ENCODE peak calls at places on chromosomes 4 and X, in four cellular contexts. One of them, this sample, is unnamed.

GRCh38 chr4:26204249-26204825 is 116.5 kb upstream of the RBPJ start:
- DNase-seq in fibroblast of mammary gland: no peak
- DNase-seq in BE2C: no peak
- DNase-seq in bronchial epithelial cell: no peak
- DNase-seq in this sample: peak

GRCh38 chr4:85084371-85085170 is 118.1 kb upstream of the WDFY3 start:
- DNase-seq in fibroblast of mammary gland: peak
- DNase-seq in BE2C: peak
- DNase-seq in bronchial epithelial cell: peak
- DNase-seq in this sample: peak

GRCh38 chr4:95095352-95095974 is 337.7 kb downstream of the BMPR1B start:
- DNase-seq in fibroblast of mammary gland: peak
- DNase-seq in BE2C: peak
- DNase-seq in bronchial epithelial cell: peak
- DNase-seq in this sample: no peak

GRCh38 chr4:70356185-70356584 is 4.4 kb upstream of the SMR3A start:
- DNase-seq in fibroblast of mammary gland: no peak
- DNase-seq in BE2C: no peak
- DNase-seq in bronchial epithelial cell: peak
- DNase-seq in this sample: no peak

GRCh38 chr4:2341261-2341841 is 77.1 kb downstream of the ZFYVE28 start:
- DNase-seq in fibroblast of mammary gland: no peak
- DNase-seq in BE2C: peak
- DNase-seq in bronchial epithelial cell: no peak
- DNase-seq in this sample: no peak

GRCh38 chr4:41145571-41146078 is 68.7 kb downstream of the APBB2 start:
- DNase-seq in fibroblast of mammary gland: peak
- DNase-seq in BE2C: no peak
- DNase-seq in bronchial epithelial cell: no peak
- DNase-seq in this sample: no peak

GRCh38 chr4:144868309-144868708 is 222.4 kb downstream of the HHIP start:
- DNase-seq in fibroblast of mammary gland: no peak
- DNase-seq in BE2C: no peak
- DNase-seq in bronchial epithelial cell: no peak
- DNase-seq in this sample: no peak

GRCh38 chrX:143363419-143363818 is 153.9 kb downstream of the SPANXN3 start:
- DNase-seq in fibroblast of mammary gland: no peak
- DNase-seq in BE2C: no peak
- DNase-seq in bronchial epithelial cell: no peak
- DNase-seq in this sample: no peak

GRCh38 chrX:131288738-131289511 is at the start of gene IGSF1:
- DNase-seq in fibroblast of mammary gland: peak
- DNase-seq in BE2C: peak
- DNase-seq in bronchial epithelial cell: no peak
- DNase-seq in this sample: no peak

GRCh38 chr4:148203056-148203898 is 238.9 kb downstream of the NR3C2 start:
- DNase-seq in fibroblast of mammary gland: no peak
- DNase-seq in BE2C: no peak
- DNase-seq in bronchial epithelial cell: no peak
- DNase-seq in this sample: no peak

GRCh38 chrX:57952320-57952678 is 42.0 kb upstream of the ZXDA start:
- DNase-seq in fibroblast of mammary gland: no peak
- DNase-seq in BE2C: no peak
- DNase-seq in bronchial epithelial cell: no peak
- DNase-seq in this sample: no peak

DNA sequence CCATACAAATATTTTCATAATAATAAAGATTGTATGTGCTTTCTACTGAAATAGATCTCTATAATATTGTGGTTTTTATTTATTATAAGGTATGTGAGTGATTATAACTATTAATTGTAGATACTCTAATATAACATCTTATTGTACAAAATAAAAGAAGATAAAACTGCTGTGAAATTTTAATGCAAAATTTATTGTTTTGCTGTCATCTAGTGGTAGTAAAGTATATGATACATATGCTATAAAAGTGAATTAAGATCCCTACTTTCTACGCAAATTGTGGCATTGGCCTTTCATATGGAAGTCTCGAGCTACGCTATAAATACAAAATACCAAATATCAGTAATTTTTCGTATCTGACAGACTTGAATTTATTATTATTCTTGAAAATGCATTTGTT is 19.3 kb downstream of the YIPF7 start:
- DNase-seq in fibroblast of mammary gland: no peak
- DNase-seq in BE2C: no peak
- DNase-seq in bronchial epithelial cell: no peak
- DNase-seq in this sample: no peak
- TF ChIP-seq CTCF in fibroblast of mammary gland: peak
- TF ChIP-seq CTCF in BE2C: peak
- TF ChIP-seq CTCF in bronchial epithelial cell: no peak
- TF ChIP-seq CTCF in this sample: no peak

DNA sequence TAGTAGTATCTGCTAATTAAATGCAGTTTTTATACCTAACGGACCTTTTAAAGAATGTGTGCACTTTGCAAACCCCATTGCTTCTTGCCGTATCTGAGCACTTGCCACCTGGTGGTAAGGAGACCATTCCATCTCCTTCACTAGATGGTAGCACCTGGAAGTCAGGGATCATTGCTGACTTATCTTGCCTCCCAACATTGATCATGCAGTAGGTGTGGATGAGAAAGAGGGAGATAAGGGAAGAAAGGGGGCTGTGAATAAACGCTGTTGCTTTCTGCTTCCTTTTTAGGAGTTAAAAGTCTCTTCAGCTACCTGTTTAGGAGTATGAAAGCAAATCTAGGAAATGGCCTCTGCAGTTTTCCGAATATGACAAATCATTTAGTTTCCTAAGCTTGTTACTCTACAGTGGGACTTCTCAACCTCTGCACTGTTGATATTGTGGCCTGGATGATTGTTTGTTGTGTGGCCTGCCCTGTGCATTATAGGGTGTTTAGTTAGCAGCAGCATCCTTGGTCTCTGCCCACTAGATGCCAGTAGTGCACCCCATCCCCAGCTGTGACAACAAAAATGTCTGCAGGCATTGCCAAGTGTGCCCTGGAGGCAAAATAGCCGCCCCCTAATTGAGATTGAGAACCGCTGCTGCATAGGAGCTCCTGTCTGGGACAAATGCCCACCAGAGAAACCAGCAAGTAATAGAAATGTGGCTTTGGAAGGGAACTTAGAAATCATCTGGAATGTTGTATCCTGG is 38.8 kb downstream of the GAB1 start:
- DNase-seq in fibroblast of mammary gland: peak
- DNase-seq in BE2C: peak
- DNase-seq in bronchial epithelial cell: no peak
- DNase-seq in this sample: no peak
- TF ChIP-seq CTCF in fibroblast of mammary gland: peak
- TF ChIP-seq CTCF in BE2C: peak
- TF ChIP-seq CTCF in bronchial epithelial cell: peak
- TF ChIP-seq CTCF in this sample: peak

GRCh38 chr4:112145820-112146813 is 863 bp downstream of the FAM241A start:
- DNase-seq in fibroblast of mammary gland: peak
- DNase-seq in BE2C: peak
- DNase-seq in bronchial epithelial cell: peak
- DNase-seq in this sample: peak
- TF ChIP-seq CTCF in fibroblast of mammary gland: no peak
- TF ChIP-seq CTCF in BE2C: peak
- TF ChIP-seq CTCF in bronchial epithelial cell: peak
- TF ChIP-seq CTCF in this sample: no peak

DNA sequence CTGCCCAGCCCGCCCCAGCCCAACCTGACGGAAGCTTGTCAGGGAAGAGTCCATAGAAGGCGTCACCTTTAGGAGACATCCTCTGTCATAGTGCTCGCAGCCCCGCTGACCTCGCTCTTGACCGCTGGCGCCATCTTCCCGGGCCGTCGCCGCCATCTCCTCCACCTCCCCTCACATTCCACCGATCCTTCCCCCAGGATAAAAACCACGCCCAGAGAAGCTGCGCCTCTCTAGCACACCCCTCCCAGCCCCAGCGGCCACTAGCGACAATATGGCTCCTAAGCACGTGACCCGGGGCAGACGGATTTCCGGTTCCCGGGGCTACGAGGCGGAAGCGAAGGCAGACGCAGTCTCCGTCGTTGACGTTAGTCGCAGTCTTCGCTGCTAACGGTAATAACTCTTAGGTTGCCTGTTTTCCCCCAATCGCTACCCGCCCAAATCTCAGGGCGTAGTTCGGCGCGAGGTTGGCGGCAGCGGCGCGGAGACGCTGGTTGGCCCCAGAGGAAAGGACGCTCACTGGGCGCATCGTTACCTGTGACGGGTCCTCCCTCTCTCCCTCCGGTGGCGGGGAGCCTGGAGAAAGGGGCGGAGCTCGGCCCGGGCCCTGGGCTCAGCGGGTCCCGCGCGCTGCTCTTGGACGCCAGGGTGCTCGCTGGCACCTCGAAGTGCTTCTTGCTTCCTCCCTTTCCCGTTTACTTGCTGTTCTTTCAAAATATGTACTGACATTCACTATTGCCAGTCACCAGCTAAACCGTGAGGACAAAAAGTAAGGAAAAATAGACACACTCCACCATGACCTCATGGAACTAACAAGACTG is at the start of the genes RCHY1 and THAP6:
- DNase-seq in fibroblast of mammary gland: peak
- DNase-seq in BE2C: peak
- DNase-seq in bronchial epithelial cell: peak
- DNase-seq in this sample: peak
- TF ChIP-seq CTCF in fibroblast of mammary gland: no peak
- TF ChIP-seq CTCF in BE2C: no peak
- TF ChIP-seq CTCF in bronchial epithelial cell: no peak
- TF ChIP-seq CTCF in this sample: no peak

GRCh38 chrX:106178826-106179225 is 10.7 kb downstream of the PWWP3B start:
- DNase-seq in fibroblast of mammary gland: no peak
- DNase-seq in BE2C: no peak
- DNase-seq in bronchial epithelial cell: no peak
- DNase-seq in this sample: no peak
- TF ChIP-seq CTCF in fibroblast of mammary gland: no peak
- TF ChIP-seq CTCF in BE2C: no peak
- TF ChIP-seq CTCF in bronchial epithelial cell: no peak
- TF ChIP-seq CTCF in this sample: no peak

DNA sequence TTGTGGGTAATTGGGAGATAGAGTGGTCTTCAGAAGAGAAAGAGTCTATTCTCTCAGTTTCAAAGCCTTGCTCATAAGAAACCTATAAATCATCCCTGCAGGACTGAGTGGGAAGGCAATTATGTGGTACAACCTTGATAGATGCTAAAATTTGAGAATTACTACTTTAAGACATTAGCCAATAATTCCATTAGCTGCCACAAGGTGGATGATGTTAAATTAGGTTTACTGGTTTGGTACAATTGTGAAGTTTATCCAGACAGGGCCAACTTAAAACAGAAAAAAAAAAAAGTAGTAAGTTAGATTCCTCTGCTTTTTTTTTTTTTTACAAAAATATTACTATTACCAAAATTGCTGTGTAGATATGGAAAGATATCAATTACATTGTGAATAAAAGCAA is 73.2 kb upstream of the AMOT start:
- DNase-seq in fibroblast of mammary gland: no peak
- DNase-seq in BE2C: no peak
- DNase-seq in bronchial epithelial cell: no peak
- DNase-seq in this sample: no peak
- TF ChIP-seq CTCF in fibroblast of mammary gland: peak
- TF ChIP-seq CTCF in BE2C: no peak
- TF ChIP-seq CTCF in bronchial epithelial cell: no peak
- TF ChIP-seq CTCF in this sample: no peak

GRCh38 chr4:74969507-74970474 is 36.9 kb downstream of the PARM1 start:
- DNase-seq in fibroblast of mammary gland: peak
- DNase-seq in BE2C: peak
- DNase-seq in bronchial epithelial cell: peak
- DNase-seq in this sample: no peak
- TF ChIP-seq CTCF in fibroblast of mammary gland: peak
- TF ChIP-seq CTCF in BE2C: peak
- TF ChIP-seq CTCF in bronchial epithelial cell: peak
- TF ChIP-seq CTCF in this sample: no peak